ENCODE peak calls at places on chromosomes 4 and X, in five cellular contexts. One of them, this sample, is unnamed.

GRCh38 chr4:183402771-183403170 is 41.7 kb upstream of the CDKN2AIP start:
- DNase-seq in activated naive CD4-positive, alpha-beta T cell treated with anti-CD3 and anti-CD28 coated beads, Interleukin-2, amount 10 ng/mL, durations not matched to agents 7 days and 5 days: no peak
- DNase-seq in B cell: no peak
- DNase-seq in tibial artery: no peak
- DNase-seq in naive thymus-derived CD8-positive, alpha-beta T cell: no peak
- DNase-seq in this sample: no peak

GRCh38 chr4:16270654-16271328 is 44.5 kb upstream of the TAPT1 start:
- DNase-seq in activated naive CD4-positive, alpha-beta T cell treated with anti-CD3 and anti-CD28 coated beads, Interleukin-2, amount 10 ng/mL, durations not matched to agents 7 days and 5 days: no peak
- DNase-seq in tibial artery: no peak
- DNase-seq in B cell: no peak
- DNase-seq in naive thymus-derived CD8-positive, alpha-beta T cell: no peak
- DNase-seq in this sample: no peak

GRCh38 chr4:80913381-80913780 is 117.1 kb upstream of the BMP3 start:
- DNase-seq in activated naive CD4-positive, alpha-beta T cell treated with anti-CD3 and anti-CD28 coated beads, Interleukin-2, amount 10 ng/mL, durations not matched to agents 7 days and 5 days: no peak
- DNase-seq in tibial artery: no peak
- DNase-seq in naive thymus-derived CD8-positive, alpha-beta T cell: no peak
- DNase-seq in B cell: peak
- DNase-seq in this sample: no peak

GRCh38 chr4:113760094-113760851 is 1.3 kb downstream of the CAMK2D start:
- DNase-seq in activated naive CD4-positive, alpha-beta T cell treated with anti-CD3 and anti-CD28 coated beads, Interleukin-2, amount 10 ng/mL, durations not matched to agents 7 days and 5 days: peak
- DNase-seq in B cell: peak
- DNase-seq in naive thymus-derived CD8-positive, alpha-beta T cell: no peak
- DNase-seq in tibial artery: peak
- DNase-seq in this sample: peak

GRCh38 chr4:26385690-26386089 is 64.9 kb downstream of the RBPJ start:
- DNase-seq in tibial artery: no peak
- DNase-seq in activated naive CD4-positive, alpha-beta T cell treated with anti-CD3 and anti-CD28 coated beads, Interleukin-2, amount 10 ng/mL, durations not matched to agents 7 days and 5 days: no peak
- DNase-seq in naive thymus-derived CD8-positive, alpha-beta T cell: no peak
- DNase-seq in B cell: no peak
- DNase-seq in this sample: no peak

GRCh38 chrX:98398542-98398941 is 1514.8 kb downstream of the RPA4 start:
- DNase-seq in B cell: no peak
- DNase-seq in naive thymus-derived CD8-positive, alpha-beta T cell: no peak
- DNase-seq in tibial artery: no peak
- DNase-seq in activated naive CD4-positive, alpha-beta T cell treated with anti-CD3 and anti-CD28 coated beads, Interleukin-2, amount 10 ng/mL, durations not matched to agents 7 days and 5 days: no peak
- DNase-seq in this sample: no peak

GRCh38 chr4:48329976-48330375 is 11.4 kb upstream of the SLAIN2 start:
- DNase-seq in B cell: no peak
- DNase-seq in activated naive CD4-positive, alpha-beta T cell treated with anti-CD3 and anti-CD28 coated beads, Interleukin-2, amount 10 ng/mL, durations not matched to agents 7 days and 5 days: no peak
- DNase-seq in naive thymus-derived CD8-positive, alpha-beta T cell: no peak
- DNase-seq in tibial artery: no peak
- DNase-seq in this sample: no peak

GRCh38 chrX:43551590-43551989 is 104.5 kb upstream of the MAOA start:
- DNase-seq in naive thymus-derived CD8-positive, alpha-beta T cell: no peak
- DNase-seq in tibial artery: no peak
- DNase-seq in B cell: no peak
- DNase-seq in activated naive CD4-positive, alpha-beta T cell treated with anti-CD3 and anti-CD28 coated beads, Interleukin-2, amount 10 ng/mL, durations not matched to agents 7 days and 5 days: no peak
- DNase-seq in this sample: no peak

GRCh38 chr4:7383251-7383650 is 51.5 kb downstream of the PSAPL1 start:
- DNase-seq in activated naive CD4-positive, alpha-beta T cell treated with anti-CD3 and anti-CD28 coated beads, Interleukin-2, amount 10 ng/mL, durations not matched to agents 7 days and 5 days: no peak
- DNase-seq in tibial artery: peak
- DNase-seq in B cell: no peak
- DNase-seq in naive thymus-derived CD8-positive, alpha-beta T cell: no peak
- DNase-seq in this sample: peak

GRCh38 chr4:82899339-82899738 is 1.2 kb upstream of the THAP9 start:
- DNase-seq in B cell: no peak
- DNase-seq in naive thymus-derived CD8-positive, alpha-beta T cell: no peak
- DNase-seq in activated naive CD4-positive, alpha-beta T cell treated with anti-CD3 and anti-CD28 coated beads, Interleukin-2, amount 10 ng/mL, durations not matched to agents 7 days and 5 days: no peak
- DNase-seq in tibial artery: no peak
- DNase-seq in this sample: no peak

GRCh38 chr4:4394644-4395043 is 7.7 kb downstream of the NSG1 start:
- DNase-seq in naive thymus-derived CD8-positive, alpha-beta T cell: no peak
- DNase-seq in activated naive CD4-positive, alpha-beta T cell treated with anti-CD3 and anti-CD28 coated beads, Interleukin-2, amount 10 ng/mL, durations not matched to agents 7 days and 5 days: no peak
- DNase-seq in B cell: no peak
- DNase-seq in tibial artery: no peak
- DNase-seq in this sample: no peak

GRCh38 chr4:138406881-138407280 is 164.7 kb upstream of the SLC7A11 start:
- DNase-seq in activated naive CD4-positive, alpha-beta T cell treated with anti-CD3 and anti-CD28 coated beads, Interleukin-2, amount 10 ng/mL, durations not matched to agents 7 days and 5 days: no peak
- DNase-seq in B cell: no peak
- DNase-seq in tibial artery: no peak
- DNase-seq in naive thymus-derived CD8-positive, alpha-beta T cell: no peak
- DNase-seq in this sample: no peak

GRCh38 chrX:84240848-84241565 is 53.0 kb upstream of the RPS6KA6 start:
- DNase-seq in B cell: no peak
- DNase-seq in tibial artery: no peak
- DNase-seq in activated naive CD4-positive, alpha-beta T cell treated with anti-CD3 and anti-CD28 coated beads, Interleukin-2, amount 10 ng/mL, durations not matched to agents 7 days and 5 days: no peak
- DNase-seq in naive thymus-derived CD8-positive, alpha-beta T cell: no peak
- DNase-seq in this sample: no peak

GRCh38 chr4:150418757-150419410 is 163.1 kb upstream of the MAB21L2 start:
- DNase-seq in activated naive CD4-positive, alpha-beta T cell treated with anti-CD3 and anti-CD28 coated beads, Interleukin-2, amount 10 ng/mL, durations not matched to agents 7 days and 5 days: no peak
- DNase-seq in B cell: no peak
- DNase-seq in naive thymus-derived CD8-positive, alpha-beta T cell: no peak
- DNase-seq in tibial artery: no peak
- DNase-seq in this sample: no peak

GRCh38 chr4:1058198-1058996 is 47.0 kb downstream of the FGFRL1 start:
- DNase-seq in activated naive CD4-positive, alpha-beta T cell treated with anti-CD3 and anti-CD28 coated beads, Interleukin-2, amount 10 ng/mL, durations not matched to agents 7 days and 5 days: peak
- DNase-seq in B cell: no peak
- DNase-seq in naive thymus-derived CD8-positive, alpha-beta T cell: no peak
- DNase-seq in tibial artery: peak
- DNase-seq in this sample: peak

GRCh38 chrX:144006811-144007210 is 122.9 kb downstream of the UBE2NL start:
- DNase-seq in B cell: no peak
- DNase-seq in tibial artery: no peak
- DNase-seq in naive thymus-derived CD8-positive, alpha-beta T cell: no peak
- DNase-seq in activated naive CD4-positive, alpha-beta T cell treated with anti-CD3 and anti-CD28 coated beads, Interleukin-2, amount 10 ng/mL, durations not matched to agents 7 days and 5 days: no peak
- DNase-seq in this sample: no peak

GRCh38 chr4:156223985-156224384 is 270.3 kb upstream of the CTSO start:
- DNase-seq in tibial artery: no peak
- DNase-seq in activated naive CD4-positive, alpha-beta T cell treated with anti-CD3 and anti-CD28 coated beads, Interleukin-2, amount 10 ng/mL, durations not matched to agents 7 days and 5 days: no peak
- DNase-seq in naive thymus-derived CD8-positive, alpha-beta T cell: no peak
- DNase-seq in B cell: no peak
- DNase-seq in this sample: no peak

GRCh38 chr4:78059938-78060337 is 2.8 kb downstream of the FRAS1 start:
- DNase-seq in naive thymus-derived CD8-positive, alpha-beta T cell: no peak
- DNase-seq in activated naive CD4-positive, alpha-beta T cell treated with anti-CD3 and anti-CD28 coated beads, Interleukin-2, amount 10 ng/mL, durations not matched to agents 7 days and 5 days: no peak
- DNase-seq in B cell: no peak
- DNase-seq in tibial artery: no peak
- DNase-seq in this sample: no peak

GRCh38 chr4:95068818-95069478 is 311.2 kb downstream of the BMPR1B start:
- DNase-seq in B cell: no peak
- DNase-seq in activated naive CD4-positive, alpha-beta T cell treated with anti-CD3 and anti-CD28 coated beads, Interleukin-2, amount 10 ng/mL, durations not matched to agents 7 days and 5 days: no peak
- DNase-seq in naive thymus-derived CD8-positive, alpha-beta T cell: no peak
- DNase-seq in tibial artery: no peak
- DNase-seq in this sample: no peak

GRCh38 chr4:87530868-87531267 is 1.7 kb upstream of the SPARCL1 start:
- DNase-seq in activated naive CD4-positive, alpha-beta T cell treated with anti-CD3 and anti-CD28 coated beads, Interleukin-2, amount 10 ng/mL, durations not matched to agents 7 days and 5 days: no peak
- DNase-seq in B cell: no peak
- DNase-seq in tibial artery: peak
- DNase-seq in naive thymus-derived CD8-positive, alpha-beta T cell: no peak
- DNase-seq in this sample: peak

GRCh38 chrX:123834116-123834515 is 25.7 kb upstream of the XIAP start:
- DNase-seq in naive thymus-derived CD8-positive, alpha-beta T cell: no peak
- DNase-seq in activated naive CD4-positive, alpha-beta T cell treated with anti-CD3 and anti-CD28 coated beads, Interleukin-2, amount 10 ng/mL, durations not matched to agents 7 days and 5 days: no peak
- DNase-seq in B cell: no peak
- DNase-seq in tibial artery: no peak
- DNase-seq in this sample: no peak

GRCh38 chr4:15479089-15479912 is 9.6 kb downstream of the CC2D2A start:
- DNase-seq in B cell: peak
- DNase-seq in activated naive CD4-positive, alpha-beta T cell treated with anti-CD3 and anti-CD28 coated beads, Interleukin-2, amount 10 ng/mL, durations not matched to agents 7 days and 5 days: no peak
- DNase-seq in naive thymus-derived CD8-positive, alpha-beta T cell: no peak
- DNase-seq in tibial artery: peak
- DNase-seq in this sample: peak

GRCh38 chr4:37549003-37549402 is 137.2 kb downstream of the RELL1 start:
- DNase-seq in B cell: no peak
- DNase-seq in activated naive CD4-positive, alpha-beta T cell treated with anti-CD3 and anti-CD28 coated beads, Interleukin-2, amount 10 ng/mL, durations not matched to agents 7 days and 5 days: no peak
- DNase-seq in naive thymus-derived CD8-positive, alpha-beta T cell: no peak
- DNase-seq in tibial artery: no peak
- DNase-seq in this sample: no peak

GRCh38 chrX:31714797-31715196 is 643.0 kb upstream of the FTHL17 start:
- DNase-seq in tibial artery: no peak
- DNase-seq in naive thymus-derived CD8-positive, alpha-beta T cell: no peak
- DNase-seq in B cell: no peak
- DNase-seq in activated naive CD4-positive, alpha-beta T cell treated with anti-CD3 and anti-CD28 coated beads, Interleukin-2, amount 10 ng/mL, durations not matched to agents 7 days and 5 days: no peak
- DNase-seq in this sample: no peak

GRCh38 chr4:186839122-186840037 is 115.7 kb upstream of the FAT1 start:
- DNase-seq in B cell: no peak
- DNase-seq in tibial artery: peak
- DNase-seq in naive thymus-derived CD8-positive, alpha-beta T cell: no peak
- DNase-seq in activated naive CD4-positive, alpha-beta T cell treated with anti-CD3 and anti-CD28 coated beads, Interleukin-2, amount 10 ng/mL, durations not matched to agents 7 days and 5 days: no peak
- DNase-seq in this sample: peak

GRCh38 chr4:13918110-13918509 is 290.6 kb upstream of the BOD1L1 start:
- DNase-seq in tibial artery: no peak
- DNase-seq in naive thymus-derived CD8-positive, alpha-beta T cell: no peak
- DNase-seq in B cell: no peak
- DNase-seq in activated naive CD4-positive, alpha-beta T cell treated with anti-CD3 and anti-CD28 coated beads, Interleukin-2, amount 10 ng/mL, durations not matched to agents 7 days and 5 days: no peak
- DNase-seq in this sample: no peak

GRCh38 chr4:860561-860960 is 34.6 kb upstream of the CPLX1 start:
- DNase-seq in B cell: no peak
- DNase-seq in tibial artery: no peak
- DNase-seq in naive thymus-derived CD8-positive, alpha-beta T cell: no peak
- DNase-seq in activated naive CD4-positive, alpha-beta T cell treated with anti-CD3 and anti-CD28 coated beads, Interleukin-2, amount 10 ng/mL, durations not matched to agents 7 days and 5 days: no peak
- DNase-seq in this sample: no peak

GRCh38 chr4:125551451-125551850 is 236.7 kb downstream of the FAT4 start:
- DNase-seq in naive thymus-derived CD8-positive, alpha-beta T cell: no peak
- DNase-seq in tibial artery: no peak
- DNase-seq in B cell: no peak
- DNase-seq in activated naive CD4-positive, alpha-beta T cell treated with anti-CD3 and anti-CD28 coated beads, Interleukin-2, amount 10 ng/mL, durations not matched to agents 7 days and 5 days: no peak
- DNase-seq in this sample: no peak

GRCh38 chr4:174580597-174580996 is 58.3 kb upstream of the HPGD start:
- DNase-seq in tibial artery: no peak
- DNase-seq in B cell: no peak
- DNase-seq in naive thymus-derived CD8-positive, alpha-beta T cell: no peak
- DNase-seq in activated naive CD4-positive, alpha-beta T cell treated with anti-CD3 and anti-CD28 coated beads, Interleukin-2, amount 10 ng/mL, durations not matched to agents 7 days and 5 days: no peak
- DNase-seq in this sample: no peak

GRCh38 chr4:128565565-128566186 is 243.8 kb upstream of the JADE1 start:
- DNase-seq in activated naive CD4-positive, alpha-beta T cell treated with anti-CD3 and anti-CD28 coated beads, Interleukin-2, amount 10 ng/mL, durations not matched to agents 7 days and 5 days: peak
- DNase-seq in naive thymus-derived CD8-positive, alpha-beta T cell: no peak
- DNase-seq in B cell: peak
- DNase-seq in tibial artery: no peak
- DNase-seq in this sample: peak

GRCh38 chr4:11438647-11439046 is 10.0 kb upstream of the HS3ST1 start:
- DNase-seq in naive thymus-derived CD8-positive, alpha-beta T cell: no peak
- DNase-seq in tibial artery: no peak
- DNase-seq in activated naive CD4-positive, alpha-beta T cell treated with anti-CD3 and anti-CD28 coated beads, Interleukin-2, amount 10 ng/mL, durations not matched to agents 7 days and 5 days: no peak
- DNase-seq in B cell: no peak
- DNase-seq in this sample: no peak